ENCODE peak calls at places on chromosome 3, in four cellular contexts. D, Z, C and H are unnamed samples.

GRCh38 chr3:79461129-79461792 is 306.5 kb downstream of the ROBO1 start:
- DNase-seq in D (peak), Z (no peak), C (no peak), H (no peak)

GRCh38 chr3:140563206-140563605 is 114.7 kb upstream of the TRIM42 start:
- DNase-seq in Z (no peak), C (no peak), D (no peak), H (no peak)

GRCh38 chr3:43214616-43215015 is 71.7 kb upstream of the SNRK start:
- DNase-seq in Z (no peak), D (no peak), C (no peak), H (no peak)

GRCh38 chr3:108159865-108160264 is 62.4 kb downstream of the IFT57 start:
- DNase-seq in Z (no peak), D (no peak), C (no peak), H (no peak)

GRCh38 chr3:13040381-13041074 is 32.7 kb downstream of the IQSEC1 start:
- DNase-seq in C (no peak), D (peak), Z (no peak), H (no peak)

GRCh38 chr3:55481067-55481917 is 5.8 kb downstream of the WNT5A start:
- DNase-seq in D (peak), C (no peak), Z (no peak), H (no peak)

GRCh38 chr3:12558706-12559105 is 1.8 kb downstream of the MKRN2 start:
- DNase-seq in C (no peak), D (no peak), Z (no peak), H (no peak)

GRCh38 chr3:158743664-158744566 is 11.7 kb upstream of the RARRES1 start:
- DNase-seq in Z (no peak), D (no peak), C (no peak), H (no peak)

GRCh38 chr3:175476489-175476888 is 617.4 kb downstream of the NAALADL2 start:
- DNase-seq in C (no peak), Z (no peak), D (no peak), H (no peak)

GRCh38 chr3:110680365-110680909 is 391.2 kb upstream of the NECTIN3 start:
- DNase-seq in C (no peak), Z (no peak), D (no peak), H (no peak)

GRCh38 chr3:111712294-111713180 is 117.4 kb upstream of the ZBED2 start:
- DNase-seq in D (peak), C (no peak), Z (no peak), H (peak)

GRCh38 chr3:172519740-172520139 is 3.5 kb downstream of the TNFSF10 start:
- DNase-seq in D (no peak), Z (no peak), C (no peak), H (no peak)

GRCh38 chr3:146218880-146219866 is 31.7 kb downstream of the PLSCR4 start:
- DNase-seq in C (no peak), Z (no peak), D (peak), H (no peak)

GRCh38 chr3:153029350-153029749 is 132.7 kb upstream of the RAP2B start:
- DNase-seq in D (no peak), Z (no peak), C (no peak), H (no peak)

GRCh38 chr3:41026394-41027177 is 172.7 kb upstream of the CTNNB1 start:
- DNase-seq in Z (no peak), D (peak), C (no peak), H (no peak)

GRCh38 chr3:128095222-128095703 is 28.3 kb downstream of the RUVBL1 start:
- DNase-seq in D (peak), Z (no peak), C (peak), H (no peak)

GRCh38 chr3:126184465-126185000 is 4.1 kb upstream of the ALDH1L1 start:
- DNase-seq in C (peak), D (no peak), Z (no peak), H (peak)

GRCh38 chr3:21330293-21330692 is 420.7 kb downstream of the ZNF385D start:
- DNase-seq in D (no peak), C (no peak), Z (no peak), H (no peak)

GRCh38 chr3:156483426-156483825 is 71.5 kb downstream of the SSR3 start:
- DNase-seq in C (no peak), D (no peak), Z (no peak), H (no peak)

GRCh38 chr3:101099791-101100190 is 106.6 kb upstream of the ABI3BP start:
- DNase-seq in C (no peak), Z (no peak), D (no peak), H (no peak)

GRCh38 chr3:42051384-42052131 is 39.6 kb upstream of the TRAK1 start:
- DNase-seq in C (no peak), D (no peak), Z (peak), H (no peak)

GRCh38 chr3:63975705-63976104 is 47.6 kb downstream of the PSMD6 start:
- DNase-seq in C (peak), D (no peak), Z (peak), H (no peak)

GRCh38 chr3:133837487-133838295 is 32.1 kb downstream of the SRPRB start:
- DNase-seq in C (no peak), Z (peak), D (no peak), H (no peak)

GRCh38 chr3:147393261-147393964 is 12.9 kb downstream of the ZIC4 start:
- DNase-seq in C (no peak), D (peak), Z (no peak), H (no peak)

GRCh38 chr3:50010959-50011358 is 71.0 kb downstream of the RBM6 start:
- DNase-seq in C (no peak), D (no peak), Z (no peak), H (no peak)

GRCh38 chr3:30626443-30627181 is 20.2 kb downstream of the TGFBR2 start:
- DNase-seq in D (no peak), C (no peak), Z (no peak), H (no peak)

GRCh38 chr3:123416173-123416572 is 32.7 kb downstream of the ADCY5 start:
- DNase-seq in Z (no peak), D (no peak), C (no peak), H (no peak)
- TF ChIP-seq EP300 in Z (peak), D (no peak), C (peak), H (peak)

DNA sequence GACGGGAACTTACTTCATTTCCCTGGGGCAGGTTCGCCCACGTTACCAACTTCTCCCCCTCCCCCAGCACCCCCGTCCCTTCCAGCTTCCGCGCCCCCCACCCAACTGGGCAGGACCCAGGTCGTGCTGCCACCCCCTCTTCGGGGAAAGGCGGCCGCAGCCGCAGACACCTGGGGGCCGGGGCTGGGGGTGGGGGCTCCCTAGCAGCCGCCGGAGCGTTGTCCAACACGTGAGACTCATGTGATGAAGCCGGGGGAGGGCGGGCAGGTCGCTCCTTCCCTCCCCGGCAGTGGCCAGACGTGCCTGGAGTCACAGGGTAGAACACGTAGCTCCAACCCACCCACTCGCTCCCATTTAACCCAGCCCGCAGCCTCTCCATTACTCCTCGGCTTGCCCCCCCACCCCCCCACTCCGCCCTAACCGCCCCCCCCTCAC is 254 bp upstream of the BHLHE40 start:
- DNase-seq in Z (peak), C (peak), D (peak), H (peak)
- TF ChIP-seq EP300 in Z (peak), C (peak), D (no peak), H (no peak)

GRCh38 chr3:106302451-106303221 is 433.8 kb upstream of the CBLB start:
- DNase-seq in Z (no peak), D (no peak), C (no peak), H (no peak)
- TF ChIP-seq EP300 in Z (no peak), D (no peak), C (no peak), H (no peak)

GRCh38 chr3:161038725-161039124 is 66.4 kb downstream of the B3GALNT1 start:
- DNase-seq in D (no peak), Z (no peak), C (no peak), H (no peak)

GRCh38 chr3:161043343-161044035 is 61.7 kb downstream of the B3GALNT1 start:
- DNase-seq in Z (no peak), D (no peak), C (no peak), H (no peak)

DNA sequence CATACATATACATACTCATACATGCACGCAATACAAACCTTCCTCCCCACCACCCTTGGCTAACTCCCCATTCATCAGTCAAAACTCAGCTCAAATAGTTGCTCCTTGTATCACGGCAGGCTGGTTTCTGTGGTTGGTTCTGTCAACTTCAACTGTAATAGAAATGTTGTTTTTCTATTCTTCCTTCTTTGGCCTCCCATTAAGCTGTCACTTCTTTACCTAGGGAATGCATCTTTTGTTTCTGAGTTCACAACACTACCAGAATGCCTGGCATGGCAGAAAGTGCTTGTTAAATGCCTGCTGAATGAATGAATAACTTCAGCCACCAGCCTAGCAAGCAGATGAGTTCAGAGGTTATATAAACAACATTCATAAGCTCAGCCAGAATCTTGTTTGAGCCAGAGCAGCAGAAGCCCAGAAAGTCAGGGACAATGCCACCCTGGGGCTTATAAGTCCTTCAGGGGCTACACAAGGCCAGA is 63.1 kb downstream of the B3GALNT1 start:
- DNase-seq in D (no peak), Z (no peak), C (no peak), H (no peak)
- TF ChIP-seq EP300 in D (no peak), Z (no peak), C (no peak), H (no peak)

DNA sequence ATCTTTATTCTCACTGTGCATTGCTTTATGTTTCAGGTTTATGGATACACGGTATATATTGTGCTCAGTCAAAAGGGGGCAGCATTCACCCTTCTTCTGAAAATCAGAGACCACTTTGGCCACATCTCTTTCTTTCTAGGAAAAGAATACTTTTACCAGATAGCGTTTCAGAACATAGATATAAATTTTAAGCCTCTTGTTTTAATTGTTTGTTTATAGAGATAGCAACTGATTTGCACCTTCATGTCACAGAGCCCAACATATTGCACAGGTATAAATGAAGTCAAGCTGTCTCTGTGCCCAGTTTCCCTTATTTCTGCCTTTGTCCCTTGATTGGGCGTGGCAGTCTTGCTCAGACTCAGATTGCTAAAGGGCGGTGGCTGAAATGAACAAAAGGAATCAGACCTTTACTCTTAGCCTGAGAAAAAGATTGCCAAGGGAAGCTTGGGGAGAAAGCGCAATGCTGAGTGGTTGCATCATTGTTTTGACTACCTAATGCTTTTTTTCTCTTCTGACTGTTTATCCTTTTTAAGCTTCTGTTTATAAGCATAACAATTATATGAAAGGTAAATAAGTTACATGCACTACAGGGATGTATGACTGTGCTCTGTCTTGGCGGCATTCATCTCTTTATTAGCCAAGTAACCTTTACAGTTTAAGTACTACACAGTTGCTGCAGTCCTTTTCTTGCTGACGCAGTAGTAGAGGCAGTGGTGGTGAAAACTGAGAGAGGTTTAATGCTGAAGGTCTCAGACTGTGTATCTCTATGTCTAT is 70.8 kb upstream of the ZBTB20 start:
- DNase-seq in C (no peak), D (peak), Z (no peak), H (no peak)
- TF ChIP-seq EP300 in C (no peak), D (no peak), Z (no peak), H (no peak)